ENCODE peak calls at places on chromosomes 1 and 21, in four cellular contexts. I, S, Y and W are unnamed samples.

GRCh38 chr21:45001134-45002095 is 61.6 kb downstream of the SLX9 start:
- DNase-seq in I (peak), S (no peak), Y (peak), W (peak)

GRCh38 chr1:94777281-94777680 is 42.9 kb upstream of the SLC44A3 start:
- DNase-seq in I (no peak), S (no peak), Y (no peak), W (no peak)

GRCh38 chr1:155977607-155978324 is 581 bp downstream of the ARHGEF2 start:
- DNase-seq in I (peak), S (peak), Y (peak), W (peak)

GRCh38 chr1:81695741-81696140 is 105.0 kb upstream of the ADGRL2 start:
- DNase-seq in I (no peak), S (no peak), Y (no peak), W (no peak)

GRCh38 chr21:37862536-37862935 is 53.7 kb downstream of the KCNJ6 start:
- DNase-seq in I (no peak), S (peak), Y (no peak), W (no peak)

GRCh38 chr1:36128126-36128904 is 3.3 kb upstream of the COL8A2 start:
- DNase-seq in I (no peak), S (no peak), Y (no peak), W (no peak)

GRCh38 chr1:191888996-191889622 is 269.2 kb upstream of the RGS18 start:
- DNase-seq in I (no peak), S (no peak), Y (no peak), W (no peak)

GRCh38 chr1:67647036-67647798 is 37.8 kb upstream of the GADD45A start:
- DNase-seq in I (no peak), S (no peak), Y (no peak), W (no peak)

GRCh38 chr1:41109316-41110263 is 88.1 kb upstream of the SLFNL1 start:
- DNase-seq in I (no peak), S (no peak), Y (peak), W (no peak)

GRCh38 chr21:41964171-41964570 is 10.4 kb upstream of the C2CD2 start:
- DNase-seq in I (no peak), S (no peak), Y (no peak), W (no peak)

GRCh38 chr21:31456201-31456600 is 112.1 kb upstream of the TIAM1 start:
- DNase-seq in I (no peak), S (no peak), Y (no peak), W (no peak)

GRCh38 chr1:167900907-167901306 is 13.0 kb downstream of the ADCY10 start:
- DNase-seq in I (no peak), S (no peak), Y (no peak), W (no peak)

GRCh38 chr1:167909691-167910180 is 4.2 kb downstream of the ADCY10 start:
- DNase-seq in I (no peak), S (no peak), Y (no peak), W (no peak)

GRCh38 chr1:167905671-167906070 is 8.3 kb downstream of the ADCY10 start:
- DNase-seq in I (no peak), S (no peak), Y (no peak), W (no peak)

GRCh38 chr1:167905182-167905581 is 8.8 kb downstream of the ADCY10 start:
- DNase-seq in I (no peak), S (no peak), Y (no peak), W (no peak)

GRCh38 chr1:167904641-167905040 is 9.3 kb downstream of the ADCY10 start:
- DNase-seq in I (no peak), S (no peak), Y (no peak), W (no peak)
- H3K4me3 ChIP-seq in I (no peak), S (no peak), Y (no peak), W (no peak)

DNA sequence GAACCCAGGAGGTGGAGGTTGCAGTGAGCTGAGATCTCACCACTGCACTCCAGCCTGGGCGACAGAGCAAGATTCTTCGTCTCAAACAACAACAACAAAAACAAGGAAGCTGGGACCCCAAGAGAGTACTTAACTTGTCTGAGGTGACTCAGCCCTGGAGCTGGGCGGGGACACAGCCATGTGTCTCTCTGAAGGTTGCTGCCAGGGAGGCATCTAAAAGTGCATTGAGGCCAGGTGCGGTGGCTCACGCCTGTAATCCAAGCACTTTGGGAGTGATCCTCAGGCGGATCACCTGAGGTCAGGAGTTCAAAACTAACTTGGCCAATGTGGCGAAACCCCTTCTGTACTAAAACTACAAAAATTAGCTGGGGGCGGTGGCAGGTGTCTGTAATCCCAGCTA is 7.7 kb downstream of the IFI6 start:
- DNase-seq in I (no peak), S (no peak), Y (peak), W (no peak)
- H3K27ac ChIP-seq in I (no peak), S (no peak), Y (no peak), W (peak)

DNA sequence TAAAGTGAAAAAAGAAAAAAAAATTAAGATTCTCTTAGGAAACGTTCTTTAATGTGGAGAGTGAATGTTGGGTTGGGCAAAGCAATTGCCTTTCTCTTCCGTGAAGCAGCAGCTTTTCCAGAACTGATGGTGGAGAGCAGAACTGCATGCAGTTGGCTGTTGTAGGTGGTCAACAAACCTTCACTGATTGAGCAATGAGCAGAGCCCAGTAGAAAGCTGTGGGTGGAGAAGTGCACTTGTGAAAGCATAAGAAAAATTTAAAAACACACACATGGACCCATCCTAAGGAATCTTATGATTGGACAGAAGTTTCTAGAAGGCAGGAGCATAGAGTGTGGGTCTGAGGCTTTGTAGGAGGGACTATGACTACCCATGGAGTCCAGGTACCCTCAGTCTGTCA is 4.5 kb downstream of the PRELP start:
- DNase-seq in I (no peak), S (no peak), Y (no peak), W (no peak)
- TF ChIP-seq CTCF in I (peak), S (no peak), Y (no peak), W (peak)

GRCh38 chr1:58442114-58442513 is 104.4 kb downstream of the OMA1 start:
- DNase-seq in I (no peak), S (no peak), Y (no peak), W (no peak)
- H3K4me3 ChIP-seq in I (no peak), S (no peak), Y (no peak), W (no peak)

GRCh38 chr1:204294371-204294770 is 65.4 kb downstream of the PLEKHA6 start:
- DNase-seq in I (no peak), S (no peak), Y (peak), W (peak)
- H3K27ac ChIP-seq in I (peak), S (no peak), Y (peak), W (peak)